ENCODE peak calls at places on chromosome 4, in four cellular contexts. One of them, this sample, is unnamed. For H3K9me3, the result is how much of the 10 kb centered on the place peaks cover.

GRCh38 chr4:53510981-53511380 is 80.3 kb downstream of the LNX1 start:
- DNase-seq in tibial artery: no peak
- DNase-seq in hepatocyte: no peak
- DNase-seq in thyroid gland: no peak
- DNase-seq in this sample: no peak

GRCh38 chr4:139184129-139184528 is 7.1 kb upstream of the ELF2 start:
- DNase-seq in thyroid gland: no peak
- DNase-seq in hepatocyte: peak
- DNase-seq in tibial artery: no peak
- DNase-seq in this sample: no peak

GRCh38 chr4:123435246-123436113 is 38.9 kb downstream of the SPRY1 start:
- DNase-seq in thyroid gland: no peak
- DNase-seq in tibial artery: no peak
- DNase-seq in hepatocyte: no peak
- DNase-seq in this sample: no peak

GRCh38 chr4:41628916-41629315 is 91.0 kb downstream of the LIMCH1 start:
- DNase-seq in hepatocyte: no peak
- DNase-seq in tibial artery: no peak
- DNase-seq in thyroid gland: no peak
- DNase-seq in this sample: no peak

GRCh38 chr4:37989398-37990260 is 29.4 kb downstream of the PTTG2 start:
- DNase-seq in hepatocyte: no peak
- DNase-seq in tibial artery: no peak
- DNase-seq in thyroid gland: no peak
- DNase-seq in this sample: no peak

GRCh38 chr4:180674629-180675367 is 1568.4 kb upstream of the TENM3 start:
- DNase-seq in thyroid gland: no peak
- DNase-seq in tibial artery: no peak
- DNase-seq in hepatocyte: no peak
- DNase-seq in this sample: no peak

GRCh38 chr4:33494150-33494549 is 2750.2 kb downstream of the ARAP2 start:
- DNase-seq in hepatocyte: no peak
- DNase-seq in thyroid gland: no peak
- DNase-seq in tibial artery: no peak
- DNase-seq in this sample: no peak

GRCh38 chr4:151029537-151029936 is 14.5 kb upstream of the LRBA start:
- DNase-seq in hepatocyte: no peak
- DNase-seq in thyroid gland: no peak
- DNase-seq in tibial artery: no peak
- DNase-seq in this sample: no peak

GRCh38 chr4:6153874-6154273 is 46.5 kb downstream of the JAKMIP1 start:
- DNase-seq in tibial artery: no peak
- DNase-seq in hepatocyte: no peak
- DNase-seq in thyroid gland: no peak
- DNase-seq in this sample: no peak

GRCh38 chr4:125315571-125316390 is 1.0 kb downstream of the FAT4 start:
- DNase-seq in hepatocyte: peak
- DNase-seq in tibial artery: peak
- DNase-seq in thyroid gland: peak
- DNase-seq in this sample: peak

GRCh38 chr4:7549866-7550265 is 115.1 kb upstream of the PSAPL1 start:
- DNase-seq in tibial artery: no peak
- DNase-seq in thyroid gland: no peak
- DNase-seq in hepatocyte: no peak
- DNase-seq in this sample: no peak

GRCh38 chr4:7556558-7556957 is 121.8 kb upstream of the PSAPL1 start:
- DNase-seq in tibial artery: no peak
- DNase-seq in thyroid gland: no peak
- DNase-seq in hepatocyte: no peak
- DNase-seq in this sample: no peak

GRCh38 chr4:7553280-7553679 is 118.5 kb upstream of the PSAPL1 start:
- DNase-seq in thyroid gland: no peak
- DNase-seq in tibial artery: no peak
- DNase-seq in hepatocyte: no peak
- DNase-seq in this sample: no peak

GRCh38 chr4:7554885-7555284 is 120.2 kb upstream of the PSAPL1 start:
- DNase-seq in tibial artery: no peak
- DNase-seq in thyroid gland: no peak
- DNase-seq in hepatocyte: no peak
- DNase-seq in this sample: no peak

GRCh38 chr4:7552466-7552865 is 117.7 kb upstream of the PSAPL1 start:
- DNase-seq in thyroid gland: no peak
- DNase-seq in hepatocyte: no peak
- DNase-seq in tibial artery: no peak
- DNase-seq in this sample: no peak
- H3K9me3 ChIP-seq in thyroid gland: under half
- H3K9me3 ChIP-seq in hepatocyte: under half
- H3K9me3 ChIP-seq in tibial artery: under half
- H3K9me3 ChIP-seq in this sample: under half

GRCh38 chr4:958314-958665 is 15.1 kb downstream of the DGKQ start:
- DNase-seq in hepatocyte: no peak
- DNase-seq in thyroid gland: no peak
- DNase-seq in tibial artery: no peak
- DNase-seq in this sample: no peak
- H3K9me3 ChIP-seq in hepatocyte: under half
- H3K9me3 ChIP-seq in thyroid gland: under half
- H3K9me3 ChIP-seq in tibial artery: under half
- H3K9me3 ChIP-seq in this sample: under half

DNA sequence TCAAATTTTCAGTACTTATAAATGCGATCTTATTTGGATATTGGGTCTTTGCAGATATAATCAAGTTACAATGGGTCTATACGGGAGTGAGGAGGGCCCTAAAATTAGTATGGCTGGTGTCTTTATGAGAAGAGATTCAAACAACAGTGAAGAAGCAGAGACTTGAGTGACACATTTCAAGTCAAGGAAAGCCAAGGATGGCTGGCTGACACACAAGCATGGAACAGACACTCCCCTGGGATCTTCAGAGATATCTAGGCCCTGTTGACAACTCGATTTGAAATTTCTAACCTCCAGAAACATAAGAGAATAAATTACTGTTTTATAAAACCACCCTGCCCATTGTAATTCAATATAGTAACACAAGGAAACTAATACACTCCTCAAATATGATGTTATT is 1886.0 kb upstream of the PCDH7 start:
- DNase-seq in hepatocyte: no peak
- DNase-seq in tibial artery: no peak
- DNase-seq in thyroid gland: no peak
- DNase-seq in this sample: no peak
- H3K9me3 ChIP-seq in hepatocyte: under half
- H3K9me3 ChIP-seq in tibial artery: under half
- H3K9me3 ChIP-seq in thyroid gland: under half
- H3K9me3 ChIP-seq in this sample: under half

GRCh38 chr4:146398404-146398803 is 123.3 kb downstream of the SLC10A7 start:
- DNase-seq in hepatocyte: no peak
- DNase-seq in tibial artery: no peak
- DNase-seq in thyroid gland: no peak
- DNase-seq in this sample: no peak

GRCh38 chr4:146401274-146401673 is 120.5 kb downstream of the SLC10A7 start:
- DNase-seq in hepatocyte: no peak
- DNase-seq in thyroid gland: no peak
- DNase-seq in tibial artery: no peak
- DNase-seq in this sample: no peak

GRCh38 chr4:146398896-146399443 is 122.8 kb downstream of the SLC10A7 start:
- DNase-seq in hepatocyte: no peak
- DNase-seq in tibial artery: no peak
- DNase-seq in thyroid gland: no peak
- DNase-seq in this sample: no peak
- H3K9me3 ChIP-seq in hepatocyte: under half
- H3K9me3 ChIP-seq in tibial artery: under half
- H3K9me3 ChIP-seq in thyroid gland: under half
- H3K9me3 ChIP-seq in this sample: under half

DNA sequence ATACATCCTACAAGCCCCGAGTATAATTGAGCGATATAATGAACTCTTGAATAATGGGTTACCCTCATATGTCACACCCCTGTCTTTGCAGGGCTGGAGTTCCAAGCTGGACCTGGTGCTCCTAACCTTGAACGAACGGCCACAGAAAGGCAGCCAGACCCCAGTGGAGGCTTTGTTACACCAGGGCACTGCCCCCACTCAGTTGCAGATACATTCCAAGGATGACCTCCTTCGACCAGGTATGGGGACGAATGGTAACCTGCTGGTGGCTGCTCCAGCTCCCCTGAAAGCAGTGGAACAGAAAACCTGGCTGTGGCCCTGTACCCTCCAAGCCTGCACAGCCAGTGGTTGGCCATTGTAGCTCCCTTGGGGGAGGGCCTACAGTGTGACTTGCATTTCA is 56.6 kb upstream of the CCDC149 start:
- DNase-seq in hepatocyte: no peak
- DNase-seq in tibial artery: no peak
- DNase-seq in thyroid gland: no peak
- DNase-seq in this sample: no peak
- H3K9me3 ChIP-seq in hepatocyte: under half
- H3K9me3 ChIP-seq in tibial artery: under half
- H3K9me3 ChIP-seq in thyroid gland: under half
- H3K9me3 ChIP-seq in this sample: under half

DNA sequence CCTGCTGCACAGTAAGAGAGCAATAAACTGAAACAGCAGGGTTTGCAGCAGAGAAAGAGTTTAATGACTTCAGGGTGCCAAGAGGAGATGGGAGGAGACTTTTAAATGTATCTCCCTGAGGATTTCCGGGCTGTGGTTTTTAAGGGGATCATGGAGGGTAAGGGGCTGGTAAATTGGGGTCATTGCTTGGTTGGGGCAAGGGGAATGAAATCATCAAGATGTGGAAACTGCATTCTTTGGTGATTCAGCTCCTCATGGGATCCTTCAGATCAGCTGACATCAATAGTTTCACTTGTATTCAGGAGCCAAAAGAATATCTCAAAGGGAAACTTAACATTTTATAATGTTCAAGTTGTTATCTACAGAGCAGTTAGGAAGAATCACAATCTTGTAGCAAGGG is 174.3 kb upstream of the ANXA10 start:
- DNase-seq in thyroid gland: no peak
- DNase-seq in tibial artery: no peak
- DNase-seq in hepatocyte: no peak
- DNase-seq in this sample: no peak
- H3K9me3 ChIP-seq in thyroid gland: under half
- H3K9me3 ChIP-seq in tibial artery: under half
- H3K9me3 ChIP-seq in hepatocyte: under half
- H3K9me3 ChIP-seq in this sample: under half

DNA sequence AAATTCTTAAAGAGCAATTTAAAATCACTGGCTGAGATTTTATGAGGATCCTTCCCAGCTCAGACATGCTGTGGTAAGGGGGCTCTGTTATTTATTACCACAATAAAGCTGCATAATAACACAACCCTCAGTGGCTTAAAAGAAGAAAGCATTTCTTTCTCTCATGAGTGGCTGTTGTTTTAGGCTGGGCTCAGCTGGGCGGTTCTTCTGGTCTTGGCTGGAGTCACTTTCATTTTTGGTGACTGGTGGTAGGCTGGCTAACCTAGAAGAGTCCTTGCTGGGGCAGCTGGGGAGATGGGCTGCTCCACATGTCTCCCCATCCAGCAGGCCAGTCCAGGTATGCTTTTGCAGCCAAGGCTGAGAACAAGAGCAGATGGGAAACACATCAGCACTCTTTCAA is 113.0 kb upstream of the MSX1 start:
- DNase-seq in tibial artery: no peak
- DNase-seq in hepatocyte: no peak
- DNase-seq in thyroid gland: no peak
- DNase-seq in this sample: no peak
- H3K9me3 ChIP-seq in tibial artery: under half
- H3K9me3 ChIP-seq in hepatocyte: under half
- H3K9me3 ChIP-seq in thyroid gland: under half
- H3K9me3 ChIP-seq in this sample: under half

DNA sequence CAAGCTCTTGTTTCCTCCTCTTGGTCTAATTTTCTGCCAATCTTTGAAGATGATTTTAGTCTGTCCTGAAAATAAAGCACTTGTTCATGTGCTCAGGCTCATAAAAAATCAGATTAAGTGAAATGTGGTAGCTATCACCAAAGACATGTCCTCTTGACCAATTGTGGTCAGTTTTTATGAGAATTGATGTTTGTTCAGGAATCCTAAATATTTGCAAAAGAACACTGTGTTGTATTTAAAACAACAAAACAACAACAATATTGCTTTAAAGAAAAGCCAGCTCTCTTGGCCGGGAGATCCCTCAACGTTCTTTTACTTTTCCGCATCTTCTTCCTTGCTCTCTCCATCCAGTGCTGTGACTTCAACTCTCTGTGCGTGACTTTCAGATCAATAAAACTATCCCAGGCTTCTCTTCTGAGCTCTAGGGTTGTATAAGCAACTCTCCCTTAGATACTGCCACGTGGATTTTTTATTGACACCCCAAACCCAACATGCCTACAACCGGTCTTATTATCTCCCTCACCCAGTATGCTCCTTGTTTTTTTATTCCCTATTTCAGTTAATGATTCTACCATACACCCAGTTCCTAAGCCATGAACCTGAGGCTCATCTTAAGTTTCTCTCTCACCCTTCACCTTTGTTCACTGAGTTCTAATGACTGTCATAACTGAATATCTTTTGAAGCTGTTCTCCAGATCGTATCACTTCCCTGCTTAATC is 309.9 kb downstream of the ARHGAP10 start:
- DNase-seq in tibial artery: no peak
- DNase-seq in thyroid gland: no peak
- DNase-seq in hepatocyte: no peak
- DNase-seq in this sample: no peak
- H3K9me3 ChIP-seq in tibial artery: under half
- H3K9me3 ChIP-seq in thyroid gland: under half
- H3K9me3 ChIP-seq in hepatocyte: under half
- H3K9me3 ChIP-seq in this sample: under half

GRCh38 chr4:19158451-19158850 is 1093.3 kb upstream of the SLIT2 start:
- DNase-seq in tibial artery: no peak
- DNase-seq in thyroid gland: no peak
- DNase-seq in hepatocyte: no peak
- DNase-seq in this sample: no peak
- H3K9me3 ChIP-seq in tibial artery: under half
- H3K9me3 ChIP-seq in thyroid gland: under half
- H3K9me3 ChIP-seq in hepatocyte: under half
- H3K9me3 ChIP-seq in this sample: under half

This sample was measured in spleen.